ENCODE peak calls at places on chromosomes 12 and 14, in five cellular contexts. K, S, B, Z and A are unnamed samples.

GRCh38 chr12:10190558-10191388 is 11.9 kb downstream of the TMEM52B start:
- DNase-seq in K (no peak), S (peak), B (peak), Z (peak), A (peak)

GRCh38 chr14:98069712-98070133 is 1202.3 kb downstream of the BCL11B start:
- DNase-seq in Z (no peak), B (peak), K (no peak), S (no peak), A (no peak)

GRCh38 chr12:94553130-94553519 is 93.5 kb upstream of the CEP83 start:
- DNase-seq in B (peak), K (no peak), Z (peak), S (no peak), A (peak)

GRCh38 chr14:90795744-90796143 is 20.5 kb downstream of the TTC7B start:
- DNase-seq in K (peak), B (peak), S (no peak), Z (peak), A (peak)

GRCh38 chr12:24138041-24138440 is 188.6 kb upstream of the SOX5 start:
- DNase-seq in Z (no peak), B (no peak), S (no peak), K (no peak), A (no peak)

GRCh38 chr14:69964841-69965240 is 85.6 kb downstream of the SMOC1 start:
- DNase-seq in S (no peak), Z (no peak), K (no peak), B (peak), A (no peak)

GRCh38 chr14:103395245-103395644 is 10.0 kb downstream of the MARK3 start:
- DNase-seq in S (no peak), K (no peak), B (peak), Z (no peak), A (peak)

GRCh38 chr14:59190372-59190771 is 1.9 kb downstream of the DAAM1 start:
- DNase-seq in B (no peak), Z (peak), S (no peak), K (peak), A (peak)

GRCh38 chr12:89247541-89247942 is 104.8 kb downstream of the DUSP6 start:
- DNase-seq in K (no peak), Z (no peak), S (no peak), B (peak), A (no peak)

GRCh38 chr14:51845811-51846210 is 14.6 kb upstream of the GNG2 start:
- DNase-seq in Z (no peak), S (no peak), K (no peak), B (no peak), A (no peak)

GRCh38 chr12:700061-700460 is 36.8 kb upstream of the NINJ2 start:
- DNase-seq in B (no peak), K (no peak), S (no peak), Z (peak), A (no peak)

GRCh38 chr12:133081408-133081806 is 684 bp downstream of the ZNF140 start:
- DNase-seq in Z (no peak), B (no peak), K (no peak), S (no peak), A (no peak)

GRCh38 chr12:132108211-132108832 is 35.8 kb downstream of the DDX51 start:
- DNase-seq in B (no peak), Z (no peak), K (no peak), S (no peak), A (no peak)

GRCh38 chr14:64186231-64187129 is 107.7 kb downstream of the ESR2 start:
- DNase-seq in K (no peak), S (no peak), B (no peak), Z (no peak), A (no peak)

GRCh38 chr12:53652366-53652765 is 23.5 kb downstream of the ATP5MC2 start:
- DNase-seq in Z (no peak), K (no peak), S (no peak), B (peak), A (peak)

GRCh38 chr12:21502164-21502496 is 541 bp downstream of the GOLT1B start:
- DNase-seq in Z (peak), S (no peak), K (peak), B (peak), A (peak)

GRCh38 chr12:98743362-98743953 is 98.4 kb downstream of the APAF1 start:
- DNase-seq in Z (no peak), B (peak), K (peak), S (no peak), A (no peak)

GRCh38 chr12:288687-289086 is 26.1 kb upstream of the SLC6A13 start:
- DNase-seq in K (no peak), Z (peak), S (no peak), B (peak), A (no peak)

GRCh38 chr12:57472391-57472790 is 7.3 kb downstream of the ARHGAP9 start:
- DNase-seq in K (no peak), S (no peak), Z (no peak), B (no peak), A (no peak)

GRCh38 chr14:61472025-61472672 is 150.8 kb downstream of the PRKCH start:
- DNase-seq in S (no peak), K (peak), Z (peak), B (peak), A (peak)

GRCh38 chr14:99560946-99561683 is 42.9 kb downstream of the CCDC85C start:
- DNase-seq in B (no peak), K (no peak), Z (no peak), S (no peak), A (no peak)

GRCh38 chr14:95156153-95156764 is 1.1 kb downstream of the DICER1 start:
- DNase-seq in S (no peak), B (no peak), Z (peak), K (peak), A (peak)

GRCh38 chr12:112386726-112387125 is 4.5 kb upstream of the HECTD4 start:
- DNase-seq in B (no peak), S (no peak), Z (peak), K (no peak), A (peak)

GRCh38 chr12:5452569-5452968 is 20.7 kb downstream of the NTF3 start:
- DNase-seq in B (no peak), S (no peak), Z (no peak), K (no peak), A (no peak)

GRCh38 chr14:38233218-38233617 is 22.7 kb downstream of the CLEC14A start:
- DNase-seq in Z (no peak), B (no peak), K (no peak), S (no peak), A (no peak)

GRCh38 chr14:93104961-93105360 is 10.8 kb downstream of the ITPK1 start:
- DNase-seq in B (no peak), S (no peak), Z (no peak), K (no peak), A (no peak)

GRCh38 chr12:52331039-52331438 is 9.8 kb upstream of the KRT83 start:
- DNase-seq in S (no peak), K (no peak), B (no peak), Z (no peak), A (no peak)

GRCh38 chr14:102606296-102606695 is 13.8 kb downstream of the RCOR1 start:
- DNase-seq in Z (no peak), K (no peak), S (no peak), B (no peak), A (no peak)

GRCh38 chr14:68934034-68934433 is 45.1 kb downstream of the ACTN1 start:
- DNase-seq in Z (no peak), B (no peak), S (no peak), K (no peak), A (no peak)

GRCh38 chr12:90027041-90027440 is 318.4 kb upstream of the ATP2B1 start:
- DNase-seq in K (no peak), B (no peak), S (no peak), Z (no peak), A (no peak)

GRCh38 chr14:21711360-21711961 is 37.8 kb upstream of the OR4E1 start:
- DNase-seq in B (peak), K (peak), Z (peak), S (peak), A (peak)

GRCh38 chr12:49973361-49973830 is 649 bp downstream of the AQP6 start:
- DNase-seq in Z (no peak), S (no peak), K (no peak), B (no peak), A (no peak)